ENCODE peak calls at places on chromosomes 11 and 22, in four cellular contexts. One of them, this sample, is unnamed.

GRCh38 chr11:40328890-40329617 is 1130.4 kb downstream of the LRRC4C start:
- DNase-seq in posterior cingulate gyrus: no peak
- DNase-seq in neural crest cell: no peak
- DNase-seq in HL-60: no peak
- DNase-seq in this sample: no peak

GRCh38 chr11:67648140-67648795 is 2.3 kb downstream of the ACY3 start:
- DNase-seq in posterior cingulate gyrus: no peak
- DNase-seq in neural crest cell: no peak
- DNase-seq in HL-60: peak; percentile 44
- DNase-seq in this sample: no peak

GRCh38 chr11:8242480-8243280 is 21.0 kb downstream of the LMO1 start:
- DNase-seq in posterior cingulate gyrus: no peak
- DNase-seq in neural crest cell: no peak
- DNase-seq in HL-60: no peak
- DNase-seq in this sample: no peak

GRCh38 chr11:119585038-119585666 is 143.8 kb downstream of the NECTIN1 start:
- DNase-seq in posterior cingulate gyrus: no peak
- DNase-seq in neural crest cell: peak; percentile 36
- DNase-seq in HL-60: no peak
- DNase-seq in this sample: peak; percentile 35

GRCh38 chr11:36763187-36763586 is 165.2 kb upstream of the RAG2 start:
- DNase-seq in posterior cingulate gyrus: no peak
- DNase-seq in neural crest cell: no peak
- DNase-seq in HL-60: no peak
- DNase-seq in this sample: no peak

GRCh38 chr11:13120691-13121090 is 111.6 kb downstream of the RASSF10 start:
- DNase-seq in posterior cingulate gyrus: no peak
- DNase-seq in neural crest cell: no peak
- DNase-seq in HL-60: no peak
- DNase-seq in this sample: no peak

GRCh38 chr11:507727-508515 is 879 bp upstream of the RNH1 start:
- DNase-seq in posterior cingulate gyrus: no peak
- DNase-seq in neural crest cell: no peak
- DNase-seq in HL-60: no peak
- DNase-seq in this sample: no peak

GRCh38 chr22:42772647-42773046 is 52.0 kb upstream of the A4GALT start:
- DNase-seq in posterior cingulate gyrus: no peak
- DNase-seq in neural crest cell: no peak
- DNase-seq in HL-60: no peak
- DNase-seq in this sample: no peak

GRCh38 chr11:20159680-20160381 is 444 bp downstream of the DBX1 start:
- DNase-seq in posterior cingulate gyrus: no peak
- DNase-seq in neural crest cell: no peak
- DNase-seq in HL-60: no peak
- DNase-seq in this sample: no peak

GRCh38 chr22:33903012-33903411 is 17.3 kb downstream of the LARGE1 start:
- DNase-seq in posterior cingulate gyrus: no peak
- DNase-seq in neural crest cell: no peak
- DNase-seq in HL-60: no peak
- DNase-seq in this sample: no peak

GRCh38 chr22:37088750-37089408 is 20.6 kb downstream of the TMPRSS6 start:
- DNase-seq in posterior cingulate gyrus: no peak
- DNase-seq in neural crest cell: no peak
- DNase-seq in HL-60: no peak
- DNase-seq in this sample: no peak

GRCh38 chr11:77791301-77791700 is 29.2 kb downstream of the RSF1 start:
- DNase-seq in posterior cingulate gyrus: no peak
- DNase-seq in neural crest cell: no peak
- DNase-seq in HL-60: no peak
- DNase-seq in this sample: no peak

GRCh38 chr11:66443602-66444001 is 5.0 kb upstream of the MRPL11 start:
- DNase-seq in posterior cingulate gyrus: no peak
- DNase-seq in neural crest cell: no peak
- DNase-seq in HL-60: peak; percentile 81
- DNase-seq in this sample: no peak

GRCh38 chr11:115104851-115105453 is 399.3 kb downstream of the CADM1 start:
- DNase-seq in posterior cingulate gyrus: no peak
- DNase-seq in neural crest cell: no peak
- DNase-seq in HL-60: no peak
- DNase-seq in this sample: no peak